ENCODE peak calls at places on chromosomes 4 and X, in seven cellular contexts. One of them, this sample, is unnamed.

GRCh38 chrX:56975611-56976010 is 19.7 kb downstream of the SPIN3 start:
- DNase-seq in EL: no peak
- DNase-seq in substantia nigra: no peak
- DNase-seq in fibroblast of mammary gland: peak
- DNase-seq in GM19239: no peak
- DNase-seq in NCI-H1694: no peak
- DNase-seq in stimulated activated CD4-positive, alpha-beta T cell treated with anti-CD3 and anti-CD28 coated beads, Interleukin-4, amount 100 ng/mL, for 1 hour: no peak
- DNase-seq in this sample: no peak

GRCh38 chr4:73208376-73208775 is 50.2 kb downstream of the ANKRD17 start:
- DNase-seq in EL: peak
- DNase-seq in substantia nigra: no peak
- DNase-seq in fibroblast of mammary gland: peak
- DNase-seq in GM19239: no peak
- DNase-seq in NCI-H1694: no peak
- DNase-seq in stimulated activated CD4-positive, alpha-beta T cell treated with anti-CD3 and anti-CD28 coated beads, Interleukin-4, amount 100 ng/mL, for 1 hour: no peak
- DNase-seq in this sample: no peak

GRCh38 chr4:122539861-122540465 is 80.9 kb downstream of the IL21 start:
- DNase-seq in EL: no peak
- DNase-seq in substantia nigra: no peak
- DNase-seq in fibroblast of mammary gland: no peak
- DNase-seq in GM19239: no peak
- DNase-seq in NCI-H1694: no peak
- DNase-seq in stimulated activated CD4-positive, alpha-beta T cell treated with anti-CD3 and anti-CD28 coated beads, Interleukin-4, amount 100 ng/mL, for 1 hour: no peak
- DNase-seq in this sample: no peak

GRCh38 chr4:84967292-84967651 is 782 bp upstream of the WDFY3 start:
- DNase-seq in EL: peak
- DNase-seq in substantia nigra: no peak
- DNase-seq in fibroblast of mammary gland: peak
- DNase-seq in GM19239: no peak
- DNase-seq in NCI-H1694: no peak
- DNase-seq in stimulated activated CD4-positive, alpha-beta T cell treated with anti-CD3 and anti-CD28 coated beads, Interleukin-4, amount 100 ng/mL, for 1 hour: no peak
- DNase-seq in this sample: no peak

GRCh38 chr4:161717084-161717483 is 446.7 kb downstream of the FSTL5 start:
- DNase-seq in EL: no peak
- DNase-seq in substantia nigra: no peak
- DNase-seq in fibroblast of mammary gland: no peak
- DNase-seq in GM19239: no peak
- DNase-seq in NCI-H1694: no peak
- DNase-seq in stimulated activated CD4-positive, alpha-beta T cell treated with anti-CD3 and anti-CD28 coated beads, Interleukin-4, amount 100 ng/mL, for 1 hour: no peak
- DNase-seq in this sample: no peak

GRCh38 chr4:145481164-145481941 is at the start of gene SMAD1:
- DNase-seq in EL: peak
- DNase-seq in substantia nigra: peak
- DNase-seq in fibroblast of mammary gland: peak
- DNase-seq in GM19239: peak
- DNase-seq in NCI-H1694: peak
- DNase-seq in stimulated activated CD4-positive, alpha-beta T cell treated with anti-CD3 and anti-CD28 coated beads, Interleukin-4, amount 100 ng/mL, for 1 hour: peak
- DNase-seq in this sample: no peak

GRCh38 chr4:7651461-7651921 is 216.8 kb upstream of the PSAPL1 start:
- DNase-seq in EL: peak
- DNase-seq in substantia nigra: peak
- DNase-seq in fibroblast of mammary gland: peak
- DNase-seq in GM19239: no peak
- DNase-seq in NCI-H1694: no peak
- DNase-seq in stimulated activated CD4-positive, alpha-beta T cell treated with anti-CD3 and anti-CD28 coated beads, Interleukin-4, amount 100 ng/mL, for 1 hour: no peak
- DNase-seq in this sample: no peak

GRCh38 chrX:47156611-47157520 is 11.8 kb downstream of the RBM10 start:
- DNase-seq in EL: no peak
- DNase-seq in substantia nigra: no peak
- DNase-seq in fibroblast of mammary gland: no peak
- DNase-seq in GM19239: no peak
- DNase-seq in NCI-H1694: no peak
- DNase-seq in stimulated activated CD4-positive, alpha-beta T cell treated with anti-CD3 and anti-CD28 coated beads, Interleukin-4, amount 100 ng/mL, for 1 hour: no peak
- DNase-seq in this sample: no peak

GRCh38 chr4:16227462-16227868 is 1.2 kb upstream of the TAPT1 start:
- DNase-seq in EL: peak
- DNase-seq in substantia nigra: peak
- DNase-seq in fibroblast of mammary gland: peak
- DNase-seq in GM19239: no peak
- DNase-seq in NCI-H1694: no peak
- DNase-seq in stimulated activated CD4-positive, alpha-beta T cell treated with anti-CD3 and anti-CD28 coated beads, Interleukin-4, amount 100 ng/mL, for 1 hour: peak
- DNase-seq in this sample: no peak

GRCh38 chrX:153885968-153886903 is at the start of gene L1CAM:
- DNase-seq in EL: peak
- DNase-seq in substantia nigra: no peak
- DNase-seq in fibroblast of mammary gland: no peak
- DNase-seq in GM19239: no peak
- DNase-seq in NCI-H1694: no peak
- DNase-seq in stimulated activated CD4-positive, alpha-beta T cell treated with anti-CD3 and anti-CD28 coated beads, Interleukin-4, amount 100 ng/mL, for 1 hour: peak
- DNase-seq in this sample: no peak

GRCh38 chr4:144353240-144353639 is 212.7 kb upstream of the GYPA start:
- DNase-seq in EL: no peak
- DNase-seq in substantia nigra: no peak
- DNase-seq in fibroblast of mammary gland: no peak
- DNase-seq in GM19239: no peak
- DNase-seq in NCI-H1694: no peak
- DNase-seq in stimulated activated CD4-positive, alpha-beta T cell treated with anti-CD3 and anti-CD28 coated beads, Interleukin-4, amount 100 ng/mL, for 1 hour: no peak
- DNase-seq in this sample: no peak

GRCh38 chr4:105715692-105716278 is 7.2 kb downstream of the GSTCD start:
- DNase-seq in EL: peak
- DNase-seq in substantia nigra: no peak
- DNase-seq in fibroblast of mammary gland: peak
- DNase-seq in GM19239: no peak
- DNase-seq in NCI-H1694: peak
- DNase-seq in stimulated activated CD4-positive, alpha-beta T cell treated with anti-CD3 and anti-CD28 coated beads, Interleukin-4, amount 100 ng/mL, for 1 hour: no peak
- DNase-seq in this sample: no peak

GRCh38 chr4:2805712-2806391 is 13.0 kb downstream of the SH3BP2 start:
- DNase-seq in EL: no peak
- DNase-seq in substantia nigra: no peak
- DNase-seq in fibroblast of mammary gland: no peak
- DNase-seq in GM19239: no peak
- DNase-seq in NCI-H1694: no peak
- DNase-seq in stimulated activated CD4-positive, alpha-beta T cell treated with anti-CD3 and anti-CD28 coated beads, Interleukin-4, amount 100 ng/mL, for 1 hour: no peak
- DNase-seq in this sample: no peak